ENCODE peak calls at places on chromosomes 13 and 19, in nine cellular contexts. Z, C, S, K, R, Q, I, W and T are unnamed samples.
A peak's percentile ranks its signal among the peaks of the same experiment; 100 is the strongest.

GRCh38 chr19:5913739-5914357 is at the start of gene CAPS:
- DNase-seq in S (no peak), Z (no peak), C (no peak), Q (no peak), R (no peak), I (no peak), K (peak; percentile 26), W (peak; percentile 42), T (peak; percentile 18)

GRCh38 chr19:39679056-39679790 is 23.5 kb downstream of the LGALS16 start:
- DNase-seq in Z (no peak), Q (no peak), W (no peak), I (no peak), C (no peak), R (no peak), S (no peak), K (no peak), T (no peak)

GRCh38 chr19:13859361-13859880 is 17.5 kb upstream of the NANOS3 start:
- DNase-seq in R (no peak), K (no peak), C (no peak), Q (peak; percentile 64), I (peak; percentile 41), Z (no peak), W (no peak), S (peak; percentile 39), T (no peak)

GRCh38 chr19:46919324-46919723 is 58.5 kb downstream of the ARHGAP35 start:
- DNase-seq in C (no peak), I (peak; percentile 33), Q (no peak), S (no peak), W (no peak), Z (no peak), R (no peak), K (no peak), T (no peak)

GRCh38 chr13:110807546-110807945 is 94.0 kb downstream of the ING1 start:
- DNase-seq in S (no peak), I (no peak), C (no peak), K (no peak), R (no peak), W (no peak), Q (no peak), Z (no peak), T (no peak)

GRCh38 chr13:39302855-39303254 is 264.6 kb downstream of the NHLRC3 start:
- DNase-seq in C (no peak), S (no peak), Q (no peak), K (no peak), Z (no peak), W (no peak), I (no peak), R (no peak), T (no peak)

GRCh38 chr13:42061943-42062342 is 13.5 kb downstream of the DGKH start:
- DNase-seq in S (no peak), W (no peak), K (no peak), Z (no peak), I (no peak), C (no peak), Q (no peak), R (no peak), T (no peak)

GRCh38 chr19:19704836-19705235 is 28.1 kb downstream of the ZNF14 start:
- DNase-seq in C (peak; percentile 33), R (no peak), K (no peak), S (no peak), Q (no peak), Z (no peak), W (no peak), I (no peak), T (no peak)

DNA sequence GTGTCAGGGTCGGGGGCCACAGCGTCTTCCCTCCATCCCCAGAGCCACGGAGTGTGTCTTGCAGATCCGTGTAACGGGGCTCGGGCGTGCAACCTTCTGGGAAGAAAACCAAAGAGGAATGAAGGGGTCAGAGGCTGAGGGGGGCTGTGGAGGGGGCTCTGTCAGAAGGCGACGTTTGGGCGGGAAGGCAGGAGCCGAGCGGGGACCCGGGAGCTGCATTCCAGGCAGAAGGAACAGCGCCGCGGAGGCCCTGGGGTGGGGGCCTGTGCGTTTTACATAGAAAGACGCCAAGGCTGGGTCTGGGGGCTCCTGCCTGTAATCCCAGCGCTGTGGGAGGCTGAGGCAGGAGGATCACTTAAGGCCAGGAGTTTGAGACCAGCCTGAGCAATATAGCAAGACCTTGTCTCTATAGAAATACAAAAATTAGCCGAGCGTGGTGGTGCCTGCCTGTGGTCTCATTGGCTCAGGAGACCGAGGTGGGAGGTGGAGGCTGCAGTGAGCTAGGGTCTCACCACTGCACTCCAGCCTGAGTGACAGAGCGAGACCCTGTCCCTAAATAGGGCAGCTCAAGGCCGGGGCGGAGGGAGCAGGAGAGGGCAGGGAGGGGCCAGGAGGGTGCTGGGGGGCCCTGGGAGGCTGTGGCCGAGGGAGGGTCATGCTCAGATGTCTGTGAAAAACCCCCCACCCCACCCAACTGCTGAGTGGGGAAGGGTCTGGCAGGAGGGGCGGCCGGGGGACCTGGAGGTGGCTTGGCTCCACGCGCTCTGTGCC is 27.9 kb downstream of the ARID3A start:
- DNase-seq in W (no peak), Z (no peak), R (no peak), Q (no peak), S (no peak), I (no peak), K (no peak), C (no peak), T (no peak)
- H3K27ac ChIP-seq in W (no peak overlapping the region), Z (peak overlapping the region; percentile 96), R (no peak overlapping the region), Q (no peak overlapping the region), S (no peak overlapping the region), I (no peak overlapping the region), K (no peak overlapping the region), C (no peak overlapping the region), T (no peak overlapping the region)

GRCh38 chr13:113041821-113042335 is 63.7 kb upstream of the F7 start:
- DNase-seq in I (no peak), K (no peak), R (no peak), S (no peak), C (no peak), Q (no peak), W (no peak), Z (no peak), T (no peak)
- H3K27ac ChIP-seq in I (no peak overlapping the region), K (no peak overlapping the region), R (no peak overlapping the region), S (no peak overlapping the region), C (no peak overlapping the region), Q (no peak overlapping the region), W (no peak overlapping the region), Z (no peak overlapping the region), T (no peak overlapping the region)

DNA sequence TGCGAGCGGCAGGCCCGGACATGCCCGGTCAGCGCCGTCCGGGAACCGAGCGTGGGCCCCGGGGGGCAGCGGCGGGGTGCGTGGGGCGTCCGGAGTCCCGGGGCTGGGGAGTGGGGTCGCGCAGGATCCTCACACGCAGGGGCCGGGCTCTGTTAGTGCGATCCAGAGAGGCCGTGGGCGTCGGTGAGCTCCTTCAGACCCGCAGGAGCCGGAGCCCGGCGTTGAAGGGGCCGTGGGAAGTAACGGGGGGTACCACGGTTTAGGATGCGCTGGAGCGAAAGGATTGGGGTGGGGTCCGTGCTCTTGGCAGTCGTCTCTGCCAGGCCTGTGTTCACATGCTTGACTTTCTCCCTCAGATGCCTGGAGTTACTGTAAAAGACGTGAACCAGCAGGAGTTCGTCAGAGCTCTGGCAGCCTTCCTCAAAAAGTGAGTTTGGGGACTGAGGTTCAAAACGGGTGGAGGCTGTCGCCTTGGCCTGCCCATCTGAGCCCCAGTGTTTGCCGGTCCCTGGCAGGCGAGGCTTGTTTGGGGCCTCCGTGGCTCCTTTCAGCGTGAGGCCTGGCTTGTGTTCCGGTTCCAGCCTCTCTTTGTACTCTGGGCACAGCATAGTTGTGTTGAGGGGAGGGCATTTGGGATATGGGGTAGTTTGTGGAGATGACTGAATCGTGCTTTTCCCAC is 503 bp downstream of the RPS19 start:
- DNase-seq in I (no peak), K (no peak), Q (peak; percentile 40), S (no peak), W (no peak), R (no peak), Z (no peak), C (peak; percentile 61), T (no peak)
- H3K27ac ChIP-seq in I (peak overlapping the region; percentile 82), K (peak overlapping the region; percentile 90), Q (peak overlapping the region; percentile 93), S (peak overlapping the region; percentile 94), W (peak overlapping the region; percentile 89), R (peak overlapping the region; percentile 98), Z (peak overlapping the region; percentile 26), C (peak overlapping the region; percentile 89), T (peak overlapping the region; percentile 91)

GRCh38 chr13:108777421-108778420 is 148.3 kb downstream of the MYO16 start:
- DNase-seq in S (no peak), R (no peak), Z (peak; percentile 23), I (peak; percentile 86), K (peak; percentile 47), W (no peak), Q (no peak), C (no peak), T (no peak)

GRCh38 chr13:108780706-108781105 is 151.3 kb downstream of the MYO16 start:
- DNase-seq in C (no peak), Q (no peak), W (no peak), R (no peak), I (no peak), K (no peak), S (no peak), Z (no peak), T (no peak)

GRCh38 chr13:108779308-108779707 is 149.9 kb downstream of the MYO16 start:
- DNase-seq in C (no peak), I (no peak), S (no peak), W (no peak), Q (no peak), Z (no peak), R (no peak), K (no peak), T (no peak)

DNA sequence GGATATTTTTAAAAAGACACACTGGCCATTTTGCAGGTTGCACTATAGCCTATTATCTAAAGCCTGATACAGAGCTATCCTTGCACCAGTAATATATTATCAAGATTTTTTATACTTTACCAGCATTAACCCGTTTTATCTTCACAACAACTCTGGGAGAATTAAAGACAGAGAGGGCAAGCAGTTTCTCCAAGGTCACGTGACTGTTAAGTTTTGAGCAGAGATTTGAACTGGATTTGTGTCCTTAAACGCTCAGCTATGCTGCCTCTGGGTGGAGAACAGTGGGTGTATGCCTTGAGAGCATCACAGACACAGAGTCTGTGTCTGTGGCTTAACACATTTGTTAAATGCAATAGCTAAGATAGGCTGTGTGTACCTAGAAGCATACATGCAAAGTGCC is 147.2 kb downstream of the MYO16 start:
- DNase-seq in K (no peak), Q (no peak), Z (no peak), C (no peak), W (no peak), I (no peak), S (no peak), R (no peak), T (no peak)
- H3K27ac ChIP-seq in K (peak overlapping the region; percentile 79), Q (no peak overlapping the region), Z (no peak overlapping the region), C (no peak overlapping the region), W (no peak overlapping the region), I (no peak overlapping the region), S (no peak overlapping the region), R (no peak overlapping the region), T (no peak overlapping the region)